ENCODE peak calls at places on chromosomes 7 and 10, in six cellular contexts. L, Y, K, E, O and A are unnamed samples.

GRCh38 chr7:1848911-1849311 is 178.8 kb downstream of the ELFN1 start:
- DNase-seq in L (no peak), Y (no peak), K (no peak), E (no peak), O (no peak), A (no peak)

GRCh38 chr10:60082341-60083038 is 176.1 kb upstream of the CCDC6 start:
- DNase-seq in L (no peak), Y (no peak), K (no peak), E (no peak), O (no peak), A (no peak)

GRCh38 chr7:82441916-82442478 is 1.6 kb downstream of the CACNA2D1 start:
- DNase-seq in L (no peak), Y (no peak), K (no peak), E (no peak), O (no peak), A (no peak)

GRCh38 chr7:1558841-1559625 is 3.0 kb upstream of the TMEM184A start:
- DNase-seq in L (peak; percentile 7), Y (no peak), K (no peak), E (no peak), O (no peak), A (no peak)

GRCh38 chr7:129271500-129272355 is 46.9 kb downstream of the AHCYL2 start:
- DNase-seq in L (peak; percentile 49), Y (peak; percentile 64), K (peak; percentile 45), E (peak; percentile 23), O (no peak), A (no peak)

GRCh38 chr10:89653410-89653828 is 8.4 kb upstream of the PANK1 start:
- DNase-seq in L (no peak), Y (no peak), K (peak; percentile 8), E (no peak), O (no peak), A (no peak)

GRCh38 chr10:52578871-52579405 is 193.6 kb downstream of the MBL2 start:
- DNase-seq in L (no peak), Y (no peak), K (no peak), E (no peak), O (no peak), A (no peak)

GRCh38 chr10:132135398-132135872 is 51.3 kb upstream of the DPYSL4 start:
- DNase-seq in L (no peak), Y (no peak), K (no peak), E (no peak), O (no peak), A (no peak)

GRCh38 chr7:117606132-117606531 is 126.3 kb downstream of the CFTR start:
- DNase-seq in L (no peak), Y (no peak), K (no peak), E (no peak), O (no peak), A (no peak)
- H3K27ac ChIP-seq in L (no peak overlapping the region), Y (no peak overlapping the region), K (no peak overlapping the region), E (no peak overlapping the region), O (no peak overlapping the region), A (no peak overlapping the region)

DNA sequence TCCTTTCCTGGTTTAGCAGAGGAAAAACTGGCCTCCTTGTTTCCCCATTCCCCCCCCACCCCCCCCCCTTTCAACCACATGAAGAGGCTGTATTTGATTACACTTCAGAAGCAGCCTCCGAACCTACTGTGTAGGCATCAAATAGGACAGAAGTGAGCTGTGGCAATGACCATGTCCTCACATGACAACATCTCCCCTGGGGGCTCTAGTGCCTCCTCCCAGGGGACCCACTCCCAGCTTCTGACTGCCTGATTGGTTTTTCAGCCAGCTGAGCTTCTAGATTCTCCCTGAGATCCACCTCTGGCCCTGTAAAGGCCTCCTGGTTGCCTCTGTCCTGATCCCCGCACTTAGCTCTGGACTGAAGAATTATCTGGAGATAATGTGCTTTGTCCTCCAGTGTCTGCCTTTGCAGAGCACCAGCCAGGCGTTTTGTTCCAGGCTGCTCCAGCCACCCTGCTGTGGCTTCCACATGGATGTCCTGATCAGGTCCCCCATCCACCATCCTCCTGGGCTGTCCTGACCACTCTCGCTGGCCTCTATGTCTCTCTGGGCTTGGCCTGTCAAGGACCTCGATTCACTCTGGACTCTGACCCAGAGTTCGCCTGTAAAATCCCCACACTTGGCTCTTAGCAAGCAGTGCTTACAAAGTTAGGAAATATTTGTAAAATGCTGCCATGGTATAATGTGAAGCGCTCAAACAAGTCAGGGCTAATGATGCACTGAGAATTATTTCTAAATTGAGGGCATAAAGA is 42.4 kb upstream of the TOMM7 start:
- DNase-seq in L (no peak), Y (peak; percentile 18), K (peak; percentile 21), E (no peak), O (no peak), A (no peak)
- H3K27ac ChIP-seq in L (no peak overlapping the region), Y (peak overlapping the region; percentile 41), K (no peak overlapping the region), E (no peak overlapping the region), O (no peak overlapping the region), A (peak overlapping the region; percentile 11)

GRCh38 chr10:133294189-133294588 is 14.5 kb downstream of the TUBGCP2 start:
- DNase-seq in L (no peak), Y (no peak), K (no peak), E (no peak), O (no peak), A (no peak)

GRCh38 chr10:133295426-133296320 is 13.0 kb downstream of the TUBGCP2 start:
- DNase-seq in L (no peak), Y (no peak), K (no peak), E (no peak), O (no peak), A (no peak)

GRCh38 chr10:133297504-133297903 is 11.2 kb downstream of the TUBGCP2 start:
- DNase-seq in L (no peak), Y (no peak), K (no peak), E (no peak), O (no peak), A (no peak)

GRCh38 chr10:133292919-133293809 is 15.5 kb downstream of the TUBGCP2 start:
- DNase-seq in L (no peak), Y (no peak), K (no peak), E (no peak), O (no peak), A (no peak)

DNA sequence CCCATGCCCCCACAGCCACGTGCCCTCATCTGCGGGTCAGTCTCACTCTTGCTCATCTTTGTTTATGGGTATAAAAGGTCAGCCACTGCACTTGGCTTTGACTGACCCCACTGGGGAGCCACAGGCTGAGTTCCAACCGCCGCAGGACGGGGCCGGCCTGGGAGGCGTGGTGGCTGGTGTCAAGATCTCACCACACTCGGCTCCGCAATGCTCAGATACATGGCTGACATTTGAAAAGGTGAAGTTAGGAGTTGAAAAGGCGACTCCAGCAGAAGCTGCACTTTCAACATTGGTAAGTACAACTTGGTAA is 14.9 kb downstream of the TUBGCP2 start:
- DNase-seq in L (no peak), Y (no peak), K (no peak), E (no peak), O (no peak), A (no peak)
- H3K27ac ChIP-seq in L (no peak overlapping the region), Y (no peak overlapping the region), K (no peak overlapping the region), E (no peak overlapping the region), O (no peak overlapping the region), A (no peak overlapping the region)

GRCh38 chr10:123865350-123865749 is 26.3 kb downstream of the CPXM2 start:
- DNase-seq in L (no peak), Y (no peak), K (no peak), E (no peak), O (no peak), A (no peak)

GRCh38 chr10:123869015-123869414 is 22.6 kb downstream of the CPXM2 start:
- DNase-seq in L (no peak), Y (no peak), K (no peak), E (no peak), O (no peak), A (no peak)

GRCh38 chr10:123868058-123868995 is 23.3 kb downstream of the CPXM2 start:
- DNase-seq in L (no peak), Y (peak; percentile 92), K (no peak), E (no peak), O (no peak), A (no peak)

GRCh38 chr10:123865880-123866279 is 25.7 kb downstream of the CPXM2 start:
- DNase-seq in L (no peak), Y (no peak), K (no peak), E (no peak), O (no peak), A (no peak)

GRCh38 chr10:123870260-123870659 is 21.3 kb downstream of the CPXM2 start:
- DNase-seq in L (no peak), Y (no peak), K (no peak), E (no peak), O (no peak), A (no peak)
- H3K27ac ChIP-seq in L (no peak overlapping the region), Y (no peak overlapping the region), K (no peak overlapping the region), E (no peak overlapping the region), O (no peak overlapping the region), A (no peak overlapping the region)

GRCh38 chr10:125133706-125134482 is 26.5 kb downstream of the CTBP2 start:
- DNase-seq in L (no peak), Y (no peak), K (no peak), E (no peak), O (no peak), A (no peak)

GRCh38 chr10:125134483-125134848 is 25.9 kb downstream of the CTBP2 start:
- DNase-seq in L (peak; percentile 84), Y (peak; percentile 85), K (no peak), E (no peak), O (no peak), A (no peak)

GRCh38 chr10:125135771-125136035 is 24.7 kb downstream of the CTBP2 start:
- DNase-seq in L (no peak), Y (no peak), K (no peak), E (no peak), O (no peak), A (no peak)

GRCh38 chr10:125136087-125136486 is 24.3 kb downstream of the CTBP2 start:
- DNase-seq in L (no peak), Y (no peak), K (no peak), E (no peak), O (no peak), A (no peak)

GRCh38 chr10:125134916-125135770 is 25.2 kb downstream of the CTBP2 start:
- DNase-seq in L (peak; percentile 75), Y (peak; percentile 77), K (no peak), E (no peak), O (no peak), A (no peak)
- H3K27ac ChIP-seq in L (peak overlapping the region; percentile 14), Y (no peak overlapping the region), K (no peak overlapping the region), E (no peak overlapping the region), O (no peak overlapping the region), A (no peak overlapping the region)

DNA sequence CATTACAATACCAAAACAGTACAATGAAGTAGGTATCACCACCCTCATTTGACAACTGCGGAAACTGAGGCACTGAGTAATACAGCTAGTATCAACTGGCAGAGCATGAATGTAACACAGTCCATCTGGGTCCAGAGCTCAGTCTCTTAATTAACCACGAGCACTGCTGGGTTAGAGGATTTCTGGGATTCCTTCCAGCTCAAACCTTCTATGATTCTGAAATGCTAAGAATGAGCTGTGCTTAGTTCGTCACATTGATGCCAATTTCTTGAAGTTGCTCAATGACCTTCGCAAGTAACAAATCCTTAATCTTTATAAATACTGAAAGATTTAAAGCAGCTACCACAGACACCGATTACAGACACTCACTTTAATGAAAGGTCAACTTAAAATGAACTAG is 62.5 kb downstream of the SGMS1 start:
- DNase-seq in L (no peak), Y (no peak), K (no peak), E (no peak), O (no peak), A (no peak)
- H3K27ac ChIP-seq in L (peak overlapping the region; percentile 23), Y (no peak overlapping the region), K (no peak overlapping the region), E (no peak overlapping the region), O (peak overlapping the region; percentile 53), A (peak overlapping the region; percentile 52)

GRCh38 chr10:79244841-79245504 is 102.3 kb upstream of the PPIF start:
- DNase-seq in L (no peak), Y (peak; percentile 28), K (no peak), E (no peak), O (no peak), A (no peak)
- H3K27ac ChIP-seq in L (peak overlapping the region; percentile 68), Y (peak overlapping the region; percentile 84), K (no peak overlapping the region), E (peak overlapping the region; percentile 21), O (peak overlapping the region; percentile 94), A (peak overlapping the region; percentile 87)